ENCODE peak calls at places on chromosomes 12 and 14, in eight cellular contexts. Y is CD8-positive, alpha-beta memory T cell; Q is right lobe of liver; O is A549; N is body of pancreas; F is breast epithelium; J is Peyer's patch; K is aorta. W is an unnamed sample. For H3K4me1, the result is how much of the 10 kb centered on the place peaks cover.

GRCh38 chr14:49240383-49240782 is 345.8 kb downstream of the RPS29 start:
- DNase-seq in Y (no peak), Q (no peak), O (no peak), N (no peak), F (no peak), J (no peak), K (no peak), W (no peak)

GRCh38 chr12:96247567-96247962 is 53.4 kb downstream of the ELK3 start:
- DNase-seq in Y (no peak), Q (no peak), O (no peak), N (no peak), F (no peak), J (no peak), K (no peak), W (no peak)

GRCh38 chr12:76329606-76330005 is 18.6 kb downstream of the BBS10 start:
- DNase-seq in Y (no peak), Q (no peak), O (no peak), N (no peak), F (no peak), J (no peak), K (no peak), W (no peak)

GRCh38 chr14:55237999-55238680 is 33.1 kb upstream of the FBXO34 start:
- DNase-seq in Y (no peak), Q (no peak), O (no peak), N (no peak), F (no peak), J (no peak), K (no peak), W (no peak)

GRCh38 chr12:103442187-103442564 is 53.6 kb downstream of the C12orf42 start:
- DNase-seq in Y (no peak), Q (no peak), O (no peak), N (no peak), F (no peak), J (no peak), K (no peak), W (no peak)

GRCh38 chr12:46526231-46526630 is 153.7 kb upstream of the SLC38A2 start:
- DNase-seq in Y (no peak), Q (no peak), O (no peak), N (no peak), F (no peak), J (no peak), K (no peak), W (no peak)

GRCh38 chr14:64701660-64702059 is 2.6 kb upstream of the PLEKHG3 start:
- DNase-seq in Y (no peak), Q (no peak), O (no peak), N (no peak), F (no peak), J (no peak), K (no peak), W (no peak)

GRCh38 chr14:99011385-99011784 is 260.6 kb downstream of the BCL11B start:
- DNase-seq in Y (no peak), Q (no peak), O (no peak), N (no peak), F (no peak), J (no peak), K (no peak), W (no peak)

DNA sequence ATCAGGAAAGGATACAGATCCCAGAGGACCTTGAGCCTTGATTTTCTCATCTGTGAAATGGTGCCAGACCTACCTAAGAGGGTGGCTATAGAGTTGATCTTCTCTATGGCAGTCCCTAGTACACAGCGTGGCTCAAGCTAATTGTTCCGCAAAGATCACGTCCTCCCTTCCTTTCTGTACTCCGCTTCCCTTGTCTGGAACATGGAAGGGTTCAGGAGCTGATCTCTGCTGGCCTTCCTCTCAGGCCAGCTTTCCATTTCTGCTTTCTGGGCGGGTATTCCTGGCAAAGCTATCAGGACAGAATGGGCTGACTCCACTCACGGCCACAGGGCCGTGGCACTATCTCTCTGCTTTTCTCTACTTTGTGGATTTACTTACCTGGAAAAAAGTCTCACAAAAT is 6.5 kb downstream of the CAMKK2 start:
- DNase-seq in Y (no peak), Q (no peak), O (no peak), N (no peak), F (no peak), J (no peak), K (no peak), W (no peak)
- H3K4me1 ChIP-seq in Y (under half), Q (under half), O (under half), N (under half), F (under half), J (under half), K (under half), W (under half)

GRCh38 chr12:108724890-108725151 is 6.5 kb downstream of the CORO1C start:
- DNase-seq in Y (no peak), Q (no peak), O (no peak), N (no peak), F (no peak), J (no peak), K (no peak), W (no peak)
- H3K27ac ChIP-seq in Y (no peak), Q (peak), O (peak), N (peak), F (no peak), J (peak), K (no peak), W (no peak)

GRCh38 chr14:61567838-61568571 is 127.3 kb upstream of the HIF1A start:
- DNase-seq in Y (no peak), Q (no peak), O (no peak), N (no peak), F (no peak), J (peak), K (no peak), W (peak)
- H3K4me1 ChIP-seq in Y (under half), Q (under half), O (half or more), N (under half), F (under half), J (under half), K (under half), W (half or more)

GRCh38 chr12:79307340-79307739 is 383.4 kb downstream of the PAWR start:
- DNase-seq in Y (no peak), Q (no peak), O (no peak), N (no peak), F (no peak), J (no peak), K (no peak), W (no peak)

GRCh38 chr12:79309039-79309438 is 381.7 kb downstream of the PAWR start:
- DNase-seq in Y (no peak), Q (no peak), O (no peak), N (no peak), F (no peak), J (no peak), K (no peak), W (no peak)
- H3K27ac ChIP-seq in Y (no peak), Q (no peak), O (peak), N (no peak), F (no peak), J (no peak), K (no peak), W (no peak)

GRCh38 chr14:72583316-72584272 is 310.3 kb downstream of the DPF3 start:
- DNase-seq in Y (no peak), Q (no peak), O (no peak), N (no peak), F (no peak), J (no peak), K (no peak), W (no peak)

GRCh38 chr14:72588521-72588920 is 305.4 kb downstream of the DPF3 start:
- DNase-seq in Y (no peak), Q (no peak), O (no peak), N (no peak), F (no peak), J (no peak), K (no peak), W (no peak)

GRCh38 chr14:72578514-72578913 is 315.4 kb downstream of the DPF3 start:
- DNase-seq in Y (no peak), Q (no peak), O (no peak), N (no peak), F (no peak), J (no peak), K (no peak), W (no peak)

GRCh38 chr14:72577521-72577920 is 316.4 kb downstream of the DPF3 start:
- DNase-seq in Y (no peak), Q (no peak), O (no peak), N (no peak), F (no peak), J (no peak), K (no peak), W (no peak)

GRCh38 chr14:72582582-72582981 is 311.3 kb downstream of the DPF3 start:
- DNase-seq in Y (no peak), Q (no peak), O (no peak), N (no peak), F (no peak), J (no peak), K (no peak), W (no peak)
- H3K4me1 ChIP-seq in Y (under half), Q (under half), O (under half), N (under half), F (under half), J (under half), K (under half), W (under half)

GRCh38 chr12:47785887-47786661 is 13.0 kb downstream of the SLC48A1 start:
- DNase-seq in Y (no peak), Q (no peak), O (no peak), N (no peak), F (no peak), J (no peak), K (no peak), W (peak)

GRCh38 chr12:47782372-47782770 is 9.3 kb downstream of the SLC48A1 start:
- DNase-seq in Y (no peak), Q (no peak), O (no peak), N (no peak), F (no peak), J (no peak), K (no peak), W (no peak)

GRCh38 chr12:47783024-47783755 is 10.2 kb downstream of the SLC48A1 start:
- DNase-seq in Y (no peak), Q (no peak), O (no peak), N (no peak), F (no peak), J (no peak), K (no peak), W (no peak)

GRCh38 chr12:47785036-47785886 is 12.2 kb downstream of the SLC48A1 start:
- DNase-seq in Y (no peak), Q (no peak), O (no peak), N (no peak), F (no peak), J (no peak), K (no peak), W (peak)

GRCh38 chr12:47783821-47784819 is 11.1 kb downstream of the SLC48A1 start:
- DNase-seq in Y (no peak), Q (no peak), O (no peak), N (no peak), F (no peak), J (no peak), K (no peak), W (no peak)
- H3K27ac ChIP-seq in Y (no peak), Q (no peak), O (no peak), N (no peak), F (peak), J (no peak), K (no peak), W (no peak)

DNA sequence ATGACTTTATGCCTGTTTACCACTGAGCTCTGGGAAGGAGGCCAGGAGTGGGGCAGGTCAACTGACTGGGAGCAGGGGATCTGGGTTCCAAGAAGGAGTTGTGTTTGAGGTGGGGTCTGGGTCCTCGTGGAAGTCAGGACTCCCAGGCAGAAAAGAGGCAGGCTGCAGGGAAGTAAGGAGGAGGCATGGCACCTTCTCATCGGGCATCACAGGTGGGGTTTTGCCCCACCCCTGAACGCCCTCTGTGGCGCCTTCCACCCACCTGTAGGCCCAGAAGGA is 386 bp downstream of the LTB4R2 start:
- DNase-seq in Y (no peak), Q (peak), O (no peak), N (no peak), F (no peak), J (no peak), K (no peak), W (no peak)
- H3K4me1 ChIP-seq in Y (half or more), Q (half or more), O (under half), N (half or more), F (under half), J (half or more), K (under half), W (half or more)

GRCh38 chr12:92002195-92002649 is 143.4 kb downstream of the BTG1 start:
- DNase-seq in Y (no peak), Q (no peak), O (no peak), N (no peak), F (no peak), J (no peak), K (no peak), W (no peak)

GRCh38 chr12:92000587-92000986 is 145.1 kb downstream of the BTG1 start:
- DNase-seq in Y (no peak), Q (no peak), O (no peak), N (no peak), F (no peak), J (no peak), K (no peak), W (no peak)

GRCh38 chr12:91999823-92000222 is 145.8 kb downstream of the BTG1 start:
- DNase-seq in Y (no peak), Q (no peak), O (no peak), N (no peak), F (no peak), J (no peak), K (no peak), W (no peak)

GRCh38 chr12:92003701-92004100 is 141.9 kb downstream of the BTG1 start:
- DNase-seq in Y (no peak), Q (no peak), O (no peak), N (no peak), F (no peak), J (no peak), K (no peak), W (no peak)

DNA sequence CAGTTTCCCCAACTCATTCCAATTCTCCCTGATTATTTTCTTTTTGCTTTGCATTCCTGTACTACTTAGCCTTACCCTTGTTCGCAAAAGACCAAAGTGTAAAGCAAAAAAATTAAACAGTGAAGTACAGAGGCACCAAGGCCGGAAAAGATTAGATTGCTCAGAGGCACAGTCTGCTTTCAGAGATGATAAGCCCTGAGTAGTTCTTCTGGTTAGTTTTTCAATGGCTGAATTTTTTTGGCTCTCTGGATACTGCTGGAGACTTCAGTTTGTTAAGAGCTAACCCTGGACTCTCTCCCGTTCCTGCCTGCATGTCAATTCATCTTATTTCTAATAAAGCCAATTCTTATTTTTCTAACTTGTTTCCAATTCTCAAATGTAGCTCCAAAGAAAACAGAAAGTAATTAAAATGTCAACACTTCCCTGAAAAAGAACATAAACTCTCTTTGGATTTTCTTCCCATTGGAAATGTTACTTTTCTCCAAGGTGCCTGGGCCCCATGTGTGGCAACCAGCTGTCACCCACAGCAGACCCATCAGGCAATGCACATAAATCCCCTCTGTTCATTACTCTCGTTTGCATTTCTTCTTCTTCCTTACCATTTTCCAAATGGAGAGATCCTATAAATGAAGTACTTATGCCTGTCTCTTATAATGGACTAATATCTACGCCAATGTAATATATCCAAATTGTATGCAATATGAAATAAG is 142.8 kb downstream of the BTG1 start:
- DNase-seq in Y (no peak), Q (no peak), O (no peak), N (no peak), F (no peak), J (no peak), K (no peak), W (no peak)
- H3K27ac ChIP-seq in Y (peak), Q (no peak), O (no peak), N (peak), F (no peak), J (no peak), K (no peak), W (peak)

GRCh38 chr12:114672817-114673168 is 11.2 kb downstream of the TBX3 start:
- DNase-seq in Y (no peak), Q (no peak), O (no peak), N (no peak), F (no peak), J (no peak), K (no peak), W (no peak)
- H3K4me1 ChIP-seq in Y (under half), Q (under half), O (under half), N (under half), F (under half), J (under half), K (under half), W (under half)

DNA sequence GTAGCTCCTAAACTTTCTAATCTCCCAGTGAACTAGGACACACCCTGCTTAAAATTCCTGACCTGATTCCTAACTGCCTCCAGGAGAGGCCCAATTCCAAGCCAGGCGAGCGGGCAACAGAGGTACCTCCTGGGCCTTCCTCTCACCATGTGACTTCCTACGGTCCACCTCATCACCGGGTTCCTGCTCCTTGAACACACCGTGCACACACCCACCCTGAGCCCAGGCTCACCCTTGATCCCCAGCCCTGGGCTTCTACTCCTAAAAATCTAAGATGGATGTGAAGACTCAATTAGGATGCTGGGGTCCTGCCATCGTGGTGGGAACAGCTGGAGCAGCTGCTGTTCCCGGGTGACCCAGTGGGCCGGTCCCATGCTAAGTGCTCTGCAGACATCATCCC is 68.6 kb downstream of the CHGA start:
- DNase-seq in Y (no peak), Q (no peak), O (no peak), N (no peak), F (no peak), J (no peak), K (no peak), W (no peak)
- H3K27ac ChIP-seq in Y (no peak), Q (no peak), O (no peak), N (no peak), F (no peak), J (no peak), K (no peak), W (peak)

W was measured in heart right ventricle.